ENCODE peak calls at places on chromosomes 5 and 9, in six cellular contexts. V, K, Q, S, Z and W are unnamed samples. For H3K9me3, the result is how much of the 10 kb centered on the place peaks cover.

GRCh38 chr9:107174441-107174840 is 108.6 kb upstream of the RAD23B start:
- DNase-seq in Z (no peak), K (no peak), V (no peak), S (no peak), Q (peak), W (no peak)

GRCh38 chr5:100535060-100536005 is at the start of gene FAM174A:
- DNase-seq in K (peak), Z (peak), S (peak), Q (peak), V (peak), W (peak)

GRCh38 chr9:5644522-5644921 is 15.6 kb downstream of the RIC1 start:
- DNase-seq in S (no peak), V (no peak), K (no peak), Q (peak), Z (no peak), W (no peak)

GRCh38 chr5:173963867-173964429 is 25.0 kb upstream of the C5orf47 start:
- DNase-seq in S (no peak), Z (peak), V (no peak), Q (no peak), K (no peak), W (no peak)

GRCh38 chr5:132274050-132274869 is 16.8 kb downstream of the PDLIM4 start:
- DNase-seq in S (no peak), V (no peak), Q (no peak), K (no peak), Z (peak), W (no peak)

GRCh38 chr5:132510076-132510475 is 19.5 kb upstream of the IRF1 start:
- DNase-seq in Q (peak), V (no peak), S (no peak), K (no peak), Z (no peak), W (no peak)

GRCh38 chr9:112531666-112532282 is 45.1 kb downstream of the KIAA1958 start:
- DNase-seq in S (no peak), Z (no peak), Q (peak), V (no peak), K (no peak), W (no peak)

GRCh38 chr5:124738751-124739559 is 7.5 kb downstream of the ZNF608 start:
- DNase-seq in Z (no peak), Q (no peak), S (peak), K (no peak), V (no peak), W (no peak)

GRCh38 chr5:14665110-14665822 is 748 bp downstream of the OTULIN start:
- DNase-seq in Z (peak), Q (peak), K (peak), V (peak), S (peak), W (peak)

GRCh38 chr5:100667021-100667671 is 132.0 kb downstream of the FAM174A start:
- DNase-seq in K (no peak), Q (peak), V (no peak), Z (no peak), S (no peak), W (no peak)

GRCh38 chr9:121849554-121849953 is 198.1 kb downstream of the DAB2IP start:
- DNase-seq in K (no peak), S (no peak), Z (no peak), Q (no peak), V (no peak), W (no peak)

GRCh38 chr9:19925674-19926503 is 137.1 kb upstream of the SLC24A2 start:
- DNase-seq in V (peak), Z (peak), K (peak), Q (peak), S (peak), W (no peak)

GRCh38 chr9:137825324-137825991 is 52.1 kb upstream of the CACNA1B start:
- DNase-seq in K (no peak), Q (no peak), S (no peak), V (no peak), Z (no peak), W (no peak)

GRCh38 chr5:28305891-28306290 is 1267.5 kb upstream of the CDH9 start:
- DNase-seq in S (no peak), V (no peak), K (no peak), Z (no peak), Q (no peak), W (no peak)

GRCh38 chr5:80082731-80083114 is 47.6 kb downstream of the THBS4 start:
- DNase-seq in S (peak), Z (peak), K (peak), Q (peak), V (peak), W (peak)

GRCh38 chr9:115327441-115328122 is 209.6 kb upstream of the TNC start:
- DNase-seq in Q (peak), S (no peak), V (no peak), Z (no peak), K (no peak), W (no peak)

GRCh38 chr9:121455527-121456239 is 44.0 kb downstream of the GGTA1 start:
- DNase-seq in Q (no peak), S (no peak), V (no peak), K (no peak), Z (no peak), W (no peak)

GRCh38 chr5:120062515-120062917 is 401.6 kb upstream of the PRR16 start:
- DNase-seq in K (no peak), Q (peak), Z (no peak), S (no peak), V (no peak), W (no peak)

GRCh38 chr9:18821794-18822193 is 211.2 kb downstream of the SAXO1 start:
- DNase-seq in K (no peak), S (no peak), Q (no peak), V (no peak), Z (peak), W (no peak)

GRCh38 chr5:75496026-75496425 is 15.4 kb downstream of the CERT1 start:
- DNase-seq in V (no peak), Q (no peak), Z (no peak), S (no peak), K (no peak), W (no peak)

GRCh38 chr9:134648701-134649525 is 7.3 kb downstream of the COL5A1 start:
- DNase-seq in Z (no peak), K (no peak), V (no peak), Q (peak), S (no peak), W (no peak)

GRCh38 chr9:8783999-8784398 is 984.4 kb upstream of the DMAC1 start:
- DNase-seq in V (no peak), S (no peak), K (no peak), Q (no peak), Z (no peak), W (no peak)

GRCh38 chr9:33676746-33677505 is 118.4 kb upstream of the PRSS3 start:
- DNase-seq in K (peak), V (peak), S (peak), Q (peak), Z (peak), W (no peak)

GRCh38 chr9:36930941-36931340 is 103.1 kb downstream of the PAX5 start:
- DNase-seq in K (no peak), V (no peak), Z (no peak), S (no peak), Q (no peak), W (no peak)

GRCh38 chr5:82793808-82794419 is 283.3 kb downstream of the TMEM167A start:
- DNase-seq in Z (peak), V (peak), S (peak), K (peak), Q (peak), W (no peak)

GRCh38 chr5:36655171-36655570 is 48.8 kb downstream of the SLC1A3 start:
- DNase-seq in Z (no peak), S (no peak), K (no peak), V (no peak), Q (peak), W (peak)

GRCh38 chr9:92341578-92341977 is 15.8 kb downstream of the CENPP start:
- DNase-seq in K (no peak), Z (no peak), Q (no peak), S (no peak), V (no peak), W (no peak)

GRCh38 chr9:105141448-105142101 is 102.9 kb upstream of the SLC44A1 start:
- DNase-seq in S (peak), Q (no peak), K (no peak), Z (no peak), V (no peak), W (peak)

GRCh38 chr9:76227165-76227564 is 167.1 kb downstream of the RFK start:
- DNase-seq in Z (no peak), Q (no peak), S (no peak), K (no peak), V (no peak), W (no peak)

GRCh38 chr5:61029456-61030162 is 84.6 kb downstream of the NDUFAF2 start:
- DNase-seq in V (no peak), Z (no peak), Q (no peak), S (no peak), K (no peak), W (no peak)

GRCh38 chr9:135677641-135678168 is 14.6 kb downstream of the LCN9 start:
- DNase-seq in K (no peak), S (no peak), V (no peak), Q (no peak), Z (no peak), W (no peak)

GRCh38 chr5:12270914-12271313 is 366.7 kb upstream of the CTNND2 start:
- DNase-seq in Q (no peak), S (no peak), Z (no peak), K (no peak), V (no peak), W (no peak)

GRCh38 chr5:74199436-74200210 is 440.9 kb downstream of the ENC1 start:
- DNase-seq in S (no peak), Z (no peak), Q (peak), V (no peak), K (no peak), W (no peak)

GRCh38 chr9:136577941-136578619 is 32.2 kb upstream of the NOTCH1 start:
- DNase-seq in Q (no peak), S (no peak), V (no peak), K (no peak), Z (no peak), W (no peak)

GRCh38 chr9:113742878-113743277 is 133.2 kb upstream of the ZNF618 start:
- DNase-seq in S (no peak), Z (no peak), K (no peak), Q (no peak), V (no peak), W (no peak)

GRCh38 chr9:113746486-113746885 is 129.6 kb upstream of the ZNF618 start:
- DNase-seq in S (no peak), Q (no peak), Z (no peak), V (no peak), K (no peak), W (no peak)

GRCh38 chr9:113753398-113754119 is 122.5 kb upstream of the ZNF618 start:
- DNase-seq in S (no peak), V (no peak), Q (no peak), Z (no peak), K (no peak), W (no peak)

GRCh38 chr9:113742471-113742870 is 133.6 kb upstream of the ZNF618 start:
- DNase-seq in Z (no peak), V (no peak), Q (no peak), K (no peak), S (no peak), W (no peak)

GRCh38 chr9:113748135-113748534 is 128.0 kb upstream of the ZNF618 start:
- DNase-seq in K (no peak), Z (no peak), Q (no peak), S (no peak), V (no peak), W (no peak)
- H3K9me3 ChIP-seq in K (under half), Z (under half), Q (under half), S (under half), V (under half), W (under half)

DNA sequence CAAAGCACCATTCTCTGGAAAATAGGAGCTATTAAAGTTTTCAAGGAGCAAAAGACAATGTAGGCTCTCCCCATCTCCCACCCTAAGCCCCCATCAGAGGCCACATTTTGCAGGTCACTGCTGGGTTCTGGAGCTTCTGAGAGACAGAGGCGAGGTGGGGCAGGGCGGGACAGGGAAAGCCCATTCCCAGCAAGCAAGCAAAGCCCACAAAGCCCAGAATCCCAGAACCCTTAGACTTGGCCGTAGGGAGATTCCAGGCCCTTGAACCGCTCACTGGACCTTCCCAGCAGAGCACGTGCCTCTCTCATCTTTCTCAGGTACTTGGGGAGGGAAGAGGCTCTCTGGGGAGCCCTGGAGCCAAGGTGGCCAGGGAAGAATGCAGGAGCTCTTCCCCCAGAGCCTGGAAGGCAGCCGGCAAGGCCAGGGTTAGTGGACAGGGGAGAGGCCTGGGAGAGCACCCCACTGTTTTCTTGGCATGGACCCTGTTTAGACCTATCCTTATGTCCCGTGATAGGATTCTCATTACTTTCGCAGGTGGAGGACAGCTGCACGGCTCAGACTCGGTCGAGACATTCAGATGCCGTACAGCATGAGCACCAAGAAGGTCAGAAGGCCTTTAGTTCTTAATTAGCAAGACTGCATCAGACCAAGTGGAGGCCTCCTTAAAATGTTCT is 52.4 kb downstream of the ZNF354C start:
- DNase-seq in S (no peak), Q (no peak), K (no peak), Z (peak), V (no peak), W (no peak)
- H3K9me3 ChIP-seq in S (under half), Q (under half), K (under half), Z (under half), V (under half), W (half or more)

GRCh38 chr9:11558043-11558442 is 945.2 kb upstream of the PTPRD start:
- DNase-seq in V (no peak), Z (no peak), Q (no peak), S (no peak), K (no peak), W (no peak)
- H3K9me3 ChIP-seq in V (under half), Z (under half), Q (under half), S (under half), K (under half), W (under half)

GRCh38 chr5:56622146-56622545 is 193.2 kb upstream of the MAP3K1 start:
- DNase-seq in S (no peak), V (no peak), K (no peak), Q (peak), Z (no peak), W (no peak)

GRCh38 chr5:56620903-56621680 is 194.3 kb upstream of the MAP3K1 start:
- DNase-seq in S (no peak), Q (peak), V (no peak), Z (no peak), K (no peak), W (no peak)

GRCh38 chr5:56625577-56625976 is 189.8 kb upstream of the MAP3K1 start:
- DNase-seq in Q (peak), Z (no peak), V (no peak), K (no peak), S (no peak), W (no peak)
- H3K9me3 ChIP-seq in Q (under half), Z (under half), V (under half), K (under half), S (under half), W (under half)

GRCh38 chr5:9924614-9925013 is 294.5 kb upstream of the TAS2R1 start:
- DNase-seq in S (no peak), Z (no peak), V (peak), Q (peak), K (no peak), W (no peak)
- H3K9me3 ChIP-seq in S (under half), Z (under half), V (under half), Q (under half), K (under half), W (under half)

GRCh38 chr5:141258948-141259347 is 13.8 kb downstream of the PCDHB15 start:
- DNase-seq in V (no peak), S (no peak), Z (no peak), K (no peak), Q (no peak), W (no peak)

GRCh38 chr5:141260458-141261237 is 15.5 kb downstream of the PCDHB15 start:
- DNase-seq in K (no peak), V (no peak), Q (peak), S (no peak), Z (no peak), W (no peak)

GRCh38 chr5:141258464-141258863 is 13.3 kb downstream of the PCDHB15 start:
- DNase-seq in V (no peak), K (no peak), Q (no peak), Z (no peak), S (no peak), W (no peak)

GRCh38 chr5:141261238-141261546 is 16.0 kb downstream of the PCDHB15 start:
- DNase-seq in K (no peak), Q (no peak), S (no peak), V (no peak), Z (no peak), W (no peak)
- H3K9me3 ChIP-seq in K (under half), Q (under half), S (half or more), V (half or more), Z (under half), W (half or more)